ENCODE peak calls at places on chromosomes 1 and 21, in four cellular contexts. P is prostate gland, H is astrocyte of the cerebellum, F is hepatocyte. N is an unnamed sample.

GRCh38 chr1:204323887-204324286 is 35.8 kb downstream of the PLEKHA6 start:
- DNase-seq in P (no peak), H (no peak), F (peak), N (no peak)

GRCh38 chr1:47758341-47759237 is 238.6 kb downstream of the TRABD2B start:
- DNase-seq in P (no peak), H (no peak), F (peak), N (no peak)

GRCh38 chr21:46437511-46437910 is 21.2 kb upstream of the DIP2A start:
- DNase-seq in P (no peak), H (no peak), F (no peak), N (no peak)

GRCh38 chr1:186325239-186325638 is 49.8 kb downstream of the TPR start:
- DNase-seq in P (no peak), H (peak), F (no peak), N (no peak)

GRCh38 chr21:26153758-26154157 is 16.8 kb downstream of the APP start:
- DNase-seq in P (no peak), H (no peak), F (no peak), N (peak)

GRCh38 chr1:33281554-33282303 is 25.4 kb downstream of the ZNF362 start:
- DNase-seq in P (no peak), H (no peak), F (no peak), N (no peak)

GRCh38 chr1:25695066-25695990 is 78.7 kb downstream of the MAN1C1 start:
- DNase-seq in P (peak), H (peak), F (peak), N (peak)

GRCh38 chr1:11529763-11530730 is 51.1 kb downstream of the DISP3 start:
- DNase-seq in P (no peak), H (no peak), F (no peak), N (no peak)

GRCh38 chr1:167137285-167138192 is 43.7 kb downstream of the STYXL2 start:
- DNase-seq in P (no peak), H (no peak), F (no peak), N (no peak)

GRCh38 chr1:170929835-170930554 is 5.3 kb upstream of the MROH9 start:
- DNase-seq in P (peak), H (peak), F (peak), N (peak)

GRCh38 chr1:59173721-59174120 is 123.2 kb upstream of the FGGY start:
- DNase-seq in P (no peak), H (no peak), F (no peak), N (no peak)

GRCh38 chr1:167899253-167899681 is 14.7 kb downstream of the ADCY10 start:
- DNase-seq in P (peak), H (peak), F (no peak), N (no peak)

GRCh38 chr1:14531519-14531918 is 67.0 kb upstream of the KAZN start:
- DNase-seq in P (no peak), H (no peak), F (no peak), N (no peak)

GRCh38 chr1:240946926-240947325 is 335.0 kb upstream of the GREM2 start:
- DNase-seq in P (peak), H (peak), F (peak), N (no peak)

GRCh38 chr1:38173157-38173831 is 126.7 kb upstream of the POU3F1 start:
- DNase-seq in P (no peak), H (no peak), F (no peak), N (no peak)

GRCh38 chr1:10671551-10672375 is 124.7 kb downstream of the CASZ1 start:
- DNase-seq in P (no peak), H (no peak), F (no peak), N (no peak)

GRCh38 chr1:200896571-200897187 is 2.0 kb downstream of the INAVA start:
- DNase-seq in P (peak), H (no peak), F (peak), N (no peak)

GRCh38 chr1:80961464-80962190 is 839.1 kb upstream of the ADGRL2 start:
- DNase-seq in P (no peak), H (no peak), F (no peak), N (no peak)

GRCh38 chr1:237411621-237412020 is 369.6 kb downstream of the RYR2 start:
- DNase-seq in P (no peak), H (no peak), F (no peak), N (no peak)

GRCh38 chr1:155207578-155208405 is at the start of gene THBS3:
- DNase-seq in P (no peak), H (no peak), F (peak), N (no peak)

GRCh38 chr1:48114596-48115384 is 107.7 kb upstream of the SLC5A9 start:
- DNase-seq in P (no peak), H (no peak), F (no peak), N (no peak)

GRCh38 chr21:39633770-39634181 is 21.0 kb downstream of the B3GALT5 start:
- DNase-seq in P (no peak), H (peak), F (peak), N (peak)

GRCh38 chr1:34778381-34778780 is 2.6 kb upstream of the GJB3 start:
- DNase-seq in P (no peak), H (no peak), F (no peak), N (no peak)

GRCh38 chr1:32709075-32709474 is 6.5 kb upstream of the SYNC start:
- DNase-seq in P (no peak), H (no peak), F (no peak), N (no peak)

GRCh38 chr1:22141493-22141892 is 1.4 kb downstream of the WNT4 start:
- DNase-seq in P (no peak), H (no peak), F (no peak), N (no peak)

GRCh38 chr1:119361205-119361604 is 7.4 kb upstream of the HAO2 start:
- DNase-seq in P (no peak), H (no peak), F (no peak), N (no peak)

GRCh38 chr21:46051821-46052675 is 45.9 kb upstream of the COL6A2 start:
- DNase-seq in P (no peak), H (no peak), F (no peak), N (no peak)

GRCh38 chr21:16708431-16708830 is 804.4 kb upstream of the CXADR start:
- DNase-seq in P (no peak), H (peak), F (no peak), N (no peak)

GRCh38 chr1:108070662-108071061 is 105.7 kb upstream of the VAV3 start:
- DNase-seq in P (no peak), H (no peak), F (no peak), N (no peak)

GRCh38 chr1:47031059-47031458 is 7.6 kb downstream of the CYP4X1 start:
- DNase-seq in P (peak), H (peak), F (no peak), N (peak)

GRCh38 chr1:159867322-159868064 is 5.0 kb upstream of the VSIG8 start:
- DNase-seq in P (peak), H (no peak), F (peak), N (peak)

GRCh38 chr1:170586321-170586855 is 54.4 kb downstream of the GORAB start:
- DNase-seq in P (no peak), H (no peak), F (peak), N (peak)

GRCh38 chr1:9852410-9853301 is 28.9 kb upstream of the CLSTN1 start:
- DNase-seq in P (no peak), H (peak), F (peak), N (no peak)

GRCh38 chr1:175204285-175204684 is 11.7 kb upstream of the KIAA0040 start:
- DNase-seq in P (no peak), H (no peak), F (no peak), N (no peak)

GRCh38 chr1:175207971-175208370 is 15.4 kb upstream of the KIAA0040 start:
- DNase-seq in P (no peak), H (no peak), F (no peak), N (no peak)

GRCh38 chr1:175209493-175209921 is 16.9 kb upstream of the KIAA0040 start:
- DNase-seq in P (no peak), H (no peak), F (no peak), N (no peak)

GRCh38 chr1:175208773-175209492 is 16.4 kb upstream of the KIAA0040 start:
- DNase-seq in P (no peak), H (no peak), F (no peak), N (no peak)

DNA sequence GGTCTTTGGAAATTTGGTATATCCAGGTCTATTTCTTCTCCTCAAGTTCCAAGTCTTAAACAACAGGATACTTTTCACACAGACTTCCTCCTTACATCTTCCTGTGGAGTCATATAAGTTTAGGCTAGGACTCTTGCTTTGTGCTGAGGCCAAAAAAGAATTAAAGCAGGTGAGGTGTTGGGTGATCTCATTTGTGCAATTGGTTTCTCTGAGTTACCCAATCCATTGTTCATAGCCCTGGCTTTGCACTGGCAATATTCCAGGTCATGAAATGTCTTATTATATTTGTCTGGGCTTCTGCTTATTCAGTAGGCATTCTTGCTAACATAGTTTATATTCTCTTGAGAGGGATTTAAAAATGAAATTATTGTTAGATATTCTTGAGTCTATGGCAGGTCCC is 14.1 kb upstream of the KIAA0040 start:
- DNase-seq in P (no peak), H (no peak), F (no peak), N (no peak)
- H3K4me3 ChIP-seq in P (no peak), H (no peak), F (no peak), N (no peak)

DNA sequence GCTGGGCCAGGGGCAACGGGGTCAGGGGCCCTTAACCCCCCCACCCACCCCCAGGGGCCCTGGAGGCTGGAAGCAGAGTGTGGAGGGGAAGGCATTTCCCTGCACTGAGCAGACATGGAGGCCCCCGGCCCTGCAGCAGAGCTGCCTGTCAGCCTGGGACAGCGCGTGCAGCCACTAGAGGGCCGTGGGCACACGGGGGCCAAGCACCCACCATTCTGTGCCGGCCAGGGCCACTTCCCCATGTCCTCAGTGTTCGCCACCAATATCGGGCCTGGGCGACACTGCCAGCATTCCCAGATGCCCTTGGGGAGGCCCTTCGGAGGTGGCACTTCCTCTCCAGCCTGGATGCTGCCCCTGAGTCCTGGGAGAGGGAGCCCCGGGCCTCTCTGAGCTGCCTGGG is 23.2 kb upstream of the ARHGEF16 start:
- DNase-seq in P (no peak), H (no peak), F (no peak), N (no peak)
- TF ChIP-seq CTCF in P (no peak), H (peak), F (peak), N (peak)

DNA sequence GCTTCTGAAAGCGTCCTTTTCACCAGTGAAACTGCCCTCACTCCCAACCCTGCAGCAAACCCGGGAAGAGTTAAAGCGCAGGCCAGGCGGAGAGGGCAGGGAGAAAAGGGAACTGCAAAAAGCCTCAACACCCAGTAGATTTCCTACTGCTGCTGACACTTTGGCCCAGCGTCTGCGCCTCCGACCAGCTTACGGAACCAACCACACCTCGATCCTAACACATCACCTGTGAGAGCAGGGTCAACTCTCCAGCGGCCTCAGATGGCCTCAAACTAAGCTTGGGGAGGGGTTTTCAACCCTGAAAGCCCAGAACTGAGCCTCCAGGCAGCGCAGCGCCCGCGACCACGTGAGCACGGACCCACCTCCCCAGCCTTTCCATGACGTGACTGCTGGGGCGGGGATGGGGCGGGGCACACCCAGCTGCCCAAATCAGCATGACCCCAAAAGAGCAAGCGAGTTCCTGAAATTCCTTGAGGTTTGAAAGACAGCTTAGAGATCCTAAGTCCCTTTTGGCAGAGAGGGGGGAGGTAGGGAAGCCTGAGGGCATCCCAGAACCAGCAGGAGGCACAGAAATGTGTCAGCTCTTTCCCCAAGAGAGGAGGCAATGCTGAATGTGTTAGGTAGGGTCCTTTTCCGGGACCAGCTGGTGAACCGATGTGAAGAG is 59.1 kb downstream of the ITPKB start:
- DNase-seq in P (peak), H (peak), F (peak), N (no peak)
- H3K4me3 ChIP-seq in P (peak), H (peak), F (peak), N (peak)

DNA sequence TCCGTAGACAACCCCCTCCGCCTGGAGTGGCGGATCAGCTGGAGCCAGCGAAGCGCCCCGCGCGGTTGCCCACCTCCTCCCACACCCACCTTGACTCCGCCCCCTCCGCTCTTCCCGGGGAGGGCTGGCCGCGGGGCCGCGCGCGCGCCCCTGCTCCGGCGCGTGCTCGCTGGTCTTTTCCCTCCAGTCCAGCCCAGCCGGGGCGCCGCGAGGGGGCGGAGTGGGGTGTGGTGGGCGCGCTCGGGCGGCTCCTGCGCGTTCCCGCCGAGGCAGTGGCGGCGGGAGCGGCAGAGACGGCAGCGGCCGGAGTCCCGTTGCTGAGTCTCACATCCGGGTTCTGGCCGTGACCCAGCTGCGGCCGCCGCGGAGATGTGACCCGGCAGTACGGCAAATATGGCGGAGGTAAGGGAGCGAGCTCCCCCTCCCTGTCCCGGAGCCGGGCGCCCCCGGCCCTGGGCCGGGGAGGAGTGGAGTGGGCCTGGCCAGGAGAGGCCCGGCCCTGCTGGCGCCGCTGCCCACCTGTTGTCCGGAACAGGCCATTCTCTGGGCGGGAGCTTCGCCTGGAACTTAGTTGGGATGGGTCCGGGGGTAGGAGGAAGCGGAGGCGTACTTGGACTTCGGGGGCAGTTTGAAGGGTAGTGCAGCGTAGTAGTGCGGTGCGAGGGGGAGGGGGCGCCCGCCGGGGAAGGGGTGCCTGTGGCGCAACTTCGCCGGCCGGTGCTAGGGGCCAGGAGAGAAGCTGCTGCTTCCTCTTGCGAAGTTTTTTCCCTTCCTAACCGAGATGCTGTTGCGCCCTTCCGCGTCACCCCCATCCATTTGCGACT is 5.4 kb downstream of the MIER1 start:
- DNase-seq in P (peak), H (peak), F (peak), N (peak)
- TF ChIP-seq CTCF in P (peak), H (peak), F (peak), N (peak)

GRCh38 chr1:40060351-40060750 is 19.8 kb downstream of the CAP1 start:
- DNase-seq in P (no peak), H (no peak), F (no peak), N (no peak)

GRCh38 chr1:40059292-40059959 is 18.9 kb downstream of the CAP1 start:
- DNase-seq in P (no peak), H (no peak), F (no peak), N (no peak)

GRCh38 chr1:40058453-40059291 is 18.1 kb downstream of the CAP1 start:
- DNase-seq in P (no peak), H (no peak), F (peak), N (no peak)

GRCh38 chr1:40058097-40058452 is 17.5 kb downstream of the CAP1 start:
- DNase-seq in P (no peak), H (no peak), F (no peak), N (no peak)

DNA sequence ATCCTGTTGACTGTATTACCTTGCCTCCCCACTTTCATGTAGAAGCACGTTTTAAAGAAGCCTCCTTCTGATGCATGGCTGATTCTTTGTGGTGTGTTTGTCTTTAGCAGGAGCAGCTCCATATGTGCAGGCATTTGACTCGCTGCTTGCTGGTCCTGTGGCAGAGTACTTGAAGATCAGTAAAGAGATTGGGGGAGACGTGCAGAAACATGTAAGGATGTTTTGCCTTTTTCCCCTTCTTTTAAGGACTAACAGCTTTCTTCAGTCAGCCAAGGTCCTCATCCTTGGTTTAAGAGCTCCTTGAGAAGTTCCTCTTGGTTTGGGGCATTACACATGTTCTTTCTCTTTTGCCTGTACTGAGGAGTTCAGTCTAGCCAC is 19.4 kb downstream of the CAP1 start:
- DNase-seq in P (no peak), H (no peak), F (no peak), N (no peak)
- H3K4me3 ChIP-seq in P (no peak), H (no peak), F (no peak), N (no peak)

GRCh38 chr1:183678819-183679218 is 25.7 kb upstream of the APOBEC4 start:
- DNase-seq in P (no peak), H (no peak), F (no peak), N (no peak)
- TF ChIP-seq CTCF in P (no peak), H (no peak), F (no peak), N (no peak)

DNA sequence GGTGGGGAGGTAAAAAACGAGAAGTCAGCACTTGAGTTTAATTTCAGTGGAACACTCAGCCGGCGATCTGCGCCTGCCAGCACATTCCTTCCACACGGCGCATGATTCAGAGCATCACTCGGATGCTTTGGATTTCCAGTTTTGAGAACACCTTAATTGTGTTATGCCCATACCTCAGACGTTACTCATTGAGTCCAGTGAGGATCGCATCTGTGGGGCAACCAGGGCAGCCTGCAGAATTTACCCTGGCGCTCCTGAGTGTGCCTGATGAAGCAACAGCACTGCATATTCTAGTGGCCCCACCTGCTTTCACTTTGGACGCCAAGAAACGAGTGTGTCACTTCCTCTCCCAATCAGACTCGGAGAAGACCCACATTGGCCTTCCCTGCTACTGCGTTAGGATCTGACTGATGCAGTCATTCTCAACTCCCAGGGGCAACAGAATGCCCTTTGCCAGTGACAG is 19.9 kb downstream of the FAM89A start:
- DNase-seq in P (no peak), H (no peak), F (no peak), N (no peak)
- H3K4me3 ChIP-seq in P (no peak), H (no peak), F (no peak), N (no peak)

N was measured in retinal pigment epithelial cell.